ENCODE peak calls at places on chromosomes 12 and 14, in eight cellular contexts. I, R, W, N, X, P, V and H are unnamed samples.

GRCh38 chr14:67734675-67735074 is 33.0 kb downstream of the RDH12 start:
- DNase-seq in I (no peak), R (no peak), W (no peak), N (no peak), X (no peak), P (no peak), V (no peak), H (no peak)

GRCh38 chr12:103751171-103751570 is 89.9 kb downstream of the NT5DC3 start:
- DNase-seq in I (peak; percentile 47), R (no peak), W (no peak), N (no peak), X (no peak), P (no peak), V (no peak), H (no peak)

GRCh38 chr12:54074308-54074707 is 20.7 kb downstream of the HOXC4 start:
- DNase-seq in I (no peak), R (no peak), W (no peak), N (no peak), X (no peak), P (no peak), V (no peak), H (no peak)

GRCh38 chr12:96308881-96309280 is 91.4 kb downstream of the CDK17 start:
- DNase-seq in I (no peak), R (no peak), W (no peak), N (no peak), X (no peak), P (no peak), V (no peak), H (no peak)

GRCh38 chr14:36702484-36702883 is 40.8 kb downstream of the PAX9 start:
- DNase-seq in I (no peak), R (no peak), W (no peak), N (no peak), X (no peak), P (no peak), V (no peak), H (no peak)

GRCh38 chr12:31797230-31797872 is 68.5 kb upstream of the AMN1 start:
- DNase-seq in I (no peak), R (no peak), W (no peak), N (no peak), X (no peak), P (peak; percentile 33), V (no peak), H (no peak)

GRCh38 chr14:52258783-52259182 is 8.7 kb upstream of the PTGDR start:
- DNase-seq in I (no peak), R (no peak), W (no peak), N (no peak), X (no peak), P (no peak), V (no peak), H (no peak)

GRCh38 chr12:11685261-11685660 is 35.8 kb downstream of the ETV6 start:
- DNase-seq in I (no peak), R (no peak), W (no peak), N (no peak), X (no peak), P (no peak), V (no peak), H (no peak)

GRCh38 chr12:16955083-16955657 is 349.2 kb upstream of the LMO3 start:
- DNase-seq in I (peak; percentile 26), R (no peak), W (peak; percentile 55), N (no peak), X (no peak), P (no peak), V (no peak), H (no peak)

GRCh38 chr14:94132285-94132887 is 3.0 kb upstream of the IFI27L2 start:
- DNase-seq in I (peak; percentile 55), R (peak; percentile 51), W (peak; percentile 81), N (no peak), X (no peak), P (peak; percentile 68), V (no peak), H (peak; percentile 83)

GRCh38 chr14:69107407-69108003 is 45.4 kb downstream of the DCAF5 start:
- DNase-seq in I (peak; percentile 55), R (no peak), W (peak; percentile 84), N (no peak), X (no peak), P (no peak), V (no peak), H (no peak)

GRCh38 chr14:85421166-85421877 is 108.6 kb upstream of the FLRT2 start:
- DNase-seq in I (no peak), R (no peak), W (peak; percentile 69), N (no peak), X (no peak), P (no peak), V (no peak), H (no peak)

GRCh38 chr14:59268011-59268410 is 79.5 kb downstream of the DAAM1 start:
- DNase-seq in I (no peak), R (no peak), W (peak; percentile 87), N (no peak), X (no peak), P (no peak), V (no peak), H (no peak)

GRCh38 chr14:74618078-74618952 is 6.3 kb upstream of the LTBP2 start:
- DNase-seq in I (peak; percentile 48), R (peak; percentile 57), W (peak; percentile 92), N (peak; percentile 63), X (peak; percentile 74), P (peak; percentile 76), V (no peak), H (no peak)

GRCh38 chr12:6851153-6851920 is at the start of gene CDCA3:
- DNase-seq in I (peak; percentile 100), R (peak; percentile 90), W (peak; percentile 100), N (peak; percentile 96), X (peak; percentile 86), P (peak; percentile 97), V (peak; percentile 96), H (peak; percentile 99)

GRCh38 chr12:3034067-3034750 is 43.0 kb upstream of the TSPAN9 start:
- DNase-seq in I (peak; percentile 82), R (no peak), W (peak; percentile 59), N (no peak), X (peak; percentile 49), P (peak; percentile 73), V (no peak), H (peak; percentile 70)

GRCh38 chr12:108768591-108769500 is 37.5 kb upstream of the CORO1C start:
- DNase-seq in I (peak; percentile 84), R (no peak), W (no peak), N (peak; percentile 82), X (peak; percentile 39), P (peak; percentile 33), V (no peak), H (no peak)

GRCh38 chr12:23088594-23088993 is 463.6 kb downstream of the ETNK1 start:
- DNase-seq in I (no peak), R (no peak), W (no peak), N (no peak), X (no peak), P (no peak), V (no peak), H (no peak)

GRCh38 chr12:11658796-11659195 is 9.3 kb downstream of the ETV6 start:
- DNase-seq in I (no peak), R (no peak), W (no peak), N (no peak), X (no peak), P (no peak), V (no peak), H (no peak)

GRCh38 chr12:96193725-96194571 is at the start of gene ELK3:
- DNase-seq in I (peak; percentile 56), R (peak; percentile 54), W (peak; percentile 73), N (peak; percentile 76), X (peak; percentile 70), P (peak; percentile 65), V (no peak), H (peak; percentile 46)

GRCh38 chr14:61150851-61151250 is 130.3 kb downstream of the TMEM30B start:
- DNase-seq in I (no peak), R (no peak), W (peak; percentile 8), N (no peak), X (no peak), P (no peak), V (no peak), H (no peak)

GRCh38 chr14:90060312-90060964 is 1.4 kb upstream of the KCNK13 start:
- DNase-seq in I (peak; percentile 48), R (peak; percentile 51), W (peak; percentile 16), N (peak; percentile 47), X (peak; percentile 77), P (peak; percentile 74), V (no peak), H (peak; percentile 77)

GRCh38 chr12:65594373-65594772 is 229.9 kb upstream of the HMGA2 start:
- DNase-seq in I (no peak), R (no peak), W (no peak), N (no peak), X (no peak), P (no peak), V (no peak), H (no peak)

GRCh38 chr12:50924439-50925341 is 27.7 kb upstream of the HIGD1C start:
- DNase-seq in I (no peak), R (peak; percentile 3), W (peak; percentile 97), N (peak; percentile 87), X (peak; percentile 40), P (peak; percentile 48), V (peak; percentile 93), H (peak; percentile 94)

GRCh38 chr12:69966839-69967238 is 141.8 kb downstream of the MYRFL start:
- DNase-seq in I (no peak), R (no peak), W (peak; percentile 83), N (no peak), X (no peak), P (no peak), V (no peak), H (no peak)

GRCh38 chr12:2752676-2753371 is 41.9 kb upstream of the FKBP4 start:
- DNase-seq in I (peak; percentile 25), R (peak; percentile 78), W (peak; percentile 65), N (peak; percentile 77), X (peak; percentile 93), P (peak; percentile 87), V (no peak), H (peak; percentile 41)

GRCh38 chr12:18819471-18819870 is 81.6 kb downstream of the CAPZA3 start:
- DNase-seq in I (no peak), R (no peak), W (no peak), N (no peak), X (no peak), P (no peak), V (no peak), H (no peak)

GRCh38 chr12:104669057-104669770 is 212.5 kb downstream of the CHST11 start:
- DNase-seq in I (no peak), R (no peak), W (peak; percentile 68), N (peak; percentile 73), X (no peak), P (no peak), V (no peak), H (peak; percentile 93)

GRCh38 chr12:38411947-38412346 is 95.4 kb downstream of the ALG10B start:
- DNase-seq in I (no peak), R (no peak), W (no peak), N (no peak), X (no peak), P (no peak), V (no peak), H (no peak)

GRCh38 chr12:981956-982355 is 9.1 kb upstream of the ERC1 start:
- DNase-seq in I (no peak), R (no peak), W (no peak), N (no peak), X (no peak), P (no peak), V (no peak), H (no peak)

GRCh38 chr12:51214895-51215294 is 3.0 kb downstream of the POU6F1 start:
- DNase-seq in I (no peak), R (no peak), W (no peak), N (no peak), X (no peak), P (no peak), V (no peak), H (no peak)

GRCh38 chr12:41264281-41264680 is 76.2 kb downstream of the PDZRN4 start:
- DNase-seq in I (no peak), R (no peak), W (no peak), N (no peak), X (no peak), P (no peak), V (no peak), H (peak; percentile 24)

GRCh38 chr12:29734299-29734698 is 49.4 kb downstream of the TMTC1 start:
- DNase-seq in I (no peak), R (no peak), W (no peak), N (no peak), X (no peak), P (no peak), V (no peak), H (no peak)

GRCh38 chr12:104426926-104427546 is 29.7 kb upstream of the CHST11 start:
- DNase-seq in I (no peak), R (no peak), W (no peak), N (no peak), X (no peak), P (no peak), V (no peak), H (no peak)